ENCODE peak calls at places on chromosomes 11 and 22, in seven cellular contexts. R, D, Q, F, B, W and N are unnamed samples.

GRCh38 chr11:65102142-65103095 is 6.4 kb downstream of the VPS51 start:
- DNase-seq in F (no peak), R (no peak), D (no peak), B (peak; percentile 41), Q (no peak), W (no peak), N (no peak)

GRCh38 chr11:75868990-75869389 is 54.0 kb downstream of the UVRAG start:
- DNase-seq in W (no peak), R (no peak), D (no peak), Q (no peak), B (no peak), F (no peak), N (no peak)

GRCh38 chr11:83793332-83793731 is 507.2 kb upstream of the CCDC90B start:
- DNase-seq in D (no peak), Q (no peak), F (no peak), B (peak; percentile 49), W (no peak), R (no peak), N (no peak)

GRCh38 chr11:96143016-96143670 is 199.9 kb downstream of the MAML2 start:
- DNase-seq in F (no peak), D (no peak), B (peak; percentile 75), W (no peak), R (no peak), Q (no peak), N (no peak)

GRCh38 chr11:101759771-101760450 is 154.9 kb upstream of the CEP126 start:
- DNase-seq in F (no peak), D (no peak), Q (no peak), R (no peak), W (peak; percentile 87), B (no peak), N (no peak)

GRCh38 chr22:35600466-35600865 is 16.7 kb downstream of the MB start:
- DNase-seq in Q (peak; percentile 72), F (no peak), R (no peak), W (no peak), B (no peak), D (no peak), N (no peak)

GRCh38 chr11:19200410-19201201 is 1.2 kb downstream of the CSRP3 start:
- DNase-seq in D (no peak), B (peak; percentile 90), Q (no peak), F (no peak), W (peak; percentile 89), R (no peak), N (no peak)

GRCh38 chr11:112856591-112856990 is 104.6 kb upstream of the NCAM1 start:
- DNase-seq in D (no peak), Q (no peak), W (no peak), B (peak; percentile 12), R (no peak), F (no peak), N (no peak)

GRCh38 chr11:88102595-88102929 is 72.7 kb downstream of the RAB38 start:
- DNase-seq in B (peak; percentile 6), R (no peak), W (no peak), F (no peak), Q (no peak), D (no peak), N (no peak)

GRCh38 chr22:27116295-27116694 is 458.9 kb downstream of the MIAT start:
- DNase-seq in D (no peak), B (no peak), F (peak; percentile 70), Q (no peak), W (peak; percentile 41), R (no peak), N (no peak)

GRCh38 chr11:13983081-13983751 is 20.7 kb downstream of the SPON1 start:
- DNase-seq in D (no peak), Q (no peak), R (no peak), F (peak; percentile 78), B (peak; percentile 68), W (no peak), N (no peak)

GRCh38 chr11:56783448-56784041 is 35.0 kb upstream of the OR9G4 start:
- DNase-seq in D (no peak), F (peak; percentile 7), W (peak; percentile 86), R (no peak), B (peak; percentile 72), Q (no peak), N (peak; percentile 22)

GRCh38 chr11:9765320-9766101 is 101.6 kb downstream of the SWAP70 start:
- DNase-seq in B (peak; percentile 92), W (no peak), F (no peak), D (no peak), Q (no peak), R (no peak), N (no peak)

GRCh38 chr11:74877132-74877531 is 71.8 kb downstream of the XRRA1 start:
- DNase-seq in F (no peak), Q (no peak), B (no peak), W (peak; percentile 31), D (no peak), R (no peak), N (no peak)

GRCh38 chr11:93841446-93841845 is 9.0 kb downstream of the VSTM5 start:
- DNase-seq in R (no peak), D (no peak), Q (no peak), W (no peak), F (no peak), B (no peak), N (no peak)

GRCh38 chr11:87473174-87473573 is 435.4 kb downstream of the TMEM135 start:
- DNase-seq in Q (no peak), W (peak; percentile 89), B (peak; percentile 64), D (no peak), R (no peak), F (no peak), N (no peak)

GRCh38 chr22:43404673-43405385 is 7.0 kb upstream of the MPPED1 start:
- DNase-seq in W (no peak), F (peak; percentile 68), Q (peak; percentile 33), B (no peak), D (no peak), R (no peak), N (no peak)

GRCh38 chr22:40027191-40028097 is 32.7 kb downstream of the FAM83F start:
- DNase-seq in R (no peak), D (no peak), Q (no peak), F (no peak), B (no peak), W (no peak), N (no peak)

GRCh38 chr11:60175860-60176275 is 7.0 kb downstream of the MS4A6A start:
- DNase-seq in Q (no peak), D (no peak), W (no peak), F (no peak), B (no peak), R (no peak), N (no peak)

GRCh38 chr22:37196539-37197450 is 8.7 kb upstream of the C1QTNF6 start:
- DNase-seq in R (no peak), Q (peak; percentile 80), B (peak; percentile 93), D (no peak), W (peak; percentile 84), F (peak; percentile 69), N (no peak)

GRCh38 chr22:41983516-41983915 is 14.3 kb downstream of the SEPTIN3 start:
- DNase-seq in R (no peak), D (no peak), F (no peak), W (no peak), B (peak; percentile 70), Q (no peak), N (no peak)

GRCh38 chr11:123301696-123302400 is 106.8 kb upstream of the CLMP start:
- DNase-seq in F (peak; percentile 30), B (peak; percentile 25), R (peak; percentile 31), D (no peak), Q (peak; percentile 74), W (peak; percentile 72), N (no peak)

DNA sequence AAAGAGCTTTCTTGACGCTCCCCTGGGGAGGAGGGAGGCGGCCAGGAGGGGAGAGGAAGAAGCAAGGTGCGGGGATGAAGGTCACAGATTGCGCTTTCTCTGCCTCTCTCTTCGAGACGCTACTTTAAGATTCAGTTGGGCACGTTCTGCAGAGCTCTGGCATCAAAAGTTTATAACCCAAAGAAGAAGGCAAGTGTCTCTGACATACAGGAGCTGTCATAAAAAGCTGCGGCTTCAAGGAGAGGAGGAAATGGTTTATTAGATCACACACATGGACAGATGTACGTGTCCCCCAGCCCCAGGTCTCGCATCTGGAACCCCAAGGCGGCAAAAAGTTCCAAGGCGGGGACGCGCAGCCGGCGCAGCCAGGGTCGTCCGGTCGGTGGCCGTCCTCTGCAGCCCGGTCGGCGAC is 589.0 kb downstream of the OPCML start:
- DNase-seq in D (no peak), Q (no peak), W (no peak), R (no peak), B (peak; percentile 0), F (no peak), N (no peak)
- H3K4me3 ChIP-seq in D (no peak overlapping the region), Q (no peak overlapping the region), W (no peak overlapping the region), R (no peak overlapping the region), B (no peak overlapping the region), F (no peak overlapping the region), N (no peak overlapping the region)

GRCh38 chr11:46529086-46529905 is 64.5 kb downstream of the AMBRA1 start:
- DNase-seq in R (peak; percentile 76), D (no peak), F (peak; percentile 33), W (peak; percentile 65), Q (peak; percentile 64), B (peak; percentile 69), N (peak; percentile 35)
- TF ChIP-seq CTCF in R (peak; percentile 81), D (peak; percentile 72), F (peak; percentile 82), W (peak; percentile 86), Q (peak; percentile 94), B (peak; percentile 96), N (peak; percentile 95)

GRCh38 chr22:29028468-29028867 is 33.2 kb downstream of the C22orf31 start:
- DNase-seq in B (no peak), Q (no peak), D (no peak), R (no peak), W (no peak), F (no peak), N (no peak)

GRCh38 chr22:29030618-29031235 is 30.9 kb downstream of the C22orf31 start:
- DNase-seq in D (no peak), F (peak; percentile 77), R (no peak), Q (peak; percentile 83), W (peak; percentile 76), B (peak; percentile 77), N (no peak)

GRCh38 chr22:29029202-29030000 is 32.2 kb downstream of the C22orf31 start:
- DNase-seq in B (no peak), D (no peak), W (no peak), F (no peak), Q (no peak), R (no peak), N (no peak)

GRCh38 chr22:29031236-29031982 is 30.2 kb downstream of the C22orf31 start:
- DNase-seq in Q (peak; percentile 63), F (peak; percentile 39), R (no peak), B (peak; percentile 90), D (no peak), W (peak; percentile 83), N (no peak)

DNA sequence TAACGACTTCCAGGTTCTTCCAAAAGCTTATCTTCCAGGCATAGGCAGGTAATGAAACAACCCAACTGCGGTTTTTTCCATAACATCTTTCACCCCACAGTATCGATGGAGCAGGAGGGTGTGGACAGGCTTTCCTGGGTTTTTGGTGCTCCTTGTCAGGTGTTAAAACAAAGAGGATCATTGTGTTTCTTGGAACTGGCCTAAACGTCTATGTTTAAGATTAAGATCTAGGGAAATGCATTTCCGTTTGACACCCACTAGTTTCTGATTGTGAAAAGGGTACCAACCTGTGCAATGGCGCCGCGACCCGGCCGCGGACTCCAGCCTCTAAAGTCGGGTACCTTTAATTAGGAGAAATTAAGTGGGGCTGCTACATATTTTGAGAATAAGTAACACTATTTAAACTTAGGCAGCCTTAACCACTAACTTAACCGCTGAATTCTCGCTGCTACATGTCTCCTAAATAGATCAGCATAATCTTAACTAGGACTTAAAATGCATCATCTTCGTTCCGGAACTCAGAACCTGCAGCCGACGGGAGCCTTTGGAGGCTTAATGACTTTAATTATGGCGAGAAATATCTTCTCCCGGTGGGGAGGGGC is 31.5 kb downstream of the C22orf31 start:
- DNase-seq in D (no peak), W (peak; percentile 26), B (peak; percentile 25), R (no peak), Q (no peak), F (no peak), N (no peak)
- H3K4me3 ChIP-seq in D (peak overlapping the region; percentile 38), W (peak overlapping the region; percentile 72), B (peak overlapping the region; percentile 42), R (peak overlapping the region; percentile 14), Q (peak overlapping the region; percentile 53), F (peak overlapping the region; percentile 34), N (no peak overlapping the region)

GRCh38 chr11:12235549-12235944 is 125.2 kb downstream of the MICAL2 start:
- DNase-seq in F (no peak), R (no peak), B (no peak), D (no peak), Q (no peak), W (no peak), N (no peak)
- TF ChIP-seq CTCF in F (no peak), R (no peak), B (no peak), D (no peak), Q (no peak), W (no peak), N (peak; percentile 15)